ENCODE peak calls at places on chromosomes 6 and 20, in five cellular contexts. One of them, this sample, is unnamed.

GRCh38 chr6:113881473-113881980 is 24.4 kb downstream of the MARCKS start:
- DNase-seq in A549: no peak
- DNase-seq in prostate gland: no peak
- DNase-seq in CD4-positive, CD25-positive, alpha-beta regulatory T cell: no peak
- DNase-seq in cardiac fibroblast: no peak
- DNase-seq in this sample: no peak

GRCh38 chr6:143176090-143177021 is 115.7 kb downstream of the AIG1 start:
- DNase-seq in A549: no peak
- DNase-seq in prostate gland: no peak
- DNase-seq in cardiac fibroblast: peak
- DNase-seq in CD4-positive, CD25-positive, alpha-beta regulatory T cell: no peak
- DNase-seq in this sample: peak

GRCh38 chr20:40470313-40471260 is 218.4 kb downstream of the MAFB start:
- DNase-seq in A549: no peak
- DNase-seq in prostate gland: no peak
- DNase-seq in CD4-positive, CD25-positive, alpha-beta regulatory T cell: no peak
- DNase-seq in cardiac fibroblast: no peak
- DNase-seq in this sample: no peak

GRCh38 chr6:108643184-108643583 is 82.5 kb downstream of the FOXO3 start:
- DNase-seq in prostate gland: no peak
- DNase-seq in A549: no peak
- DNase-seq in CD4-positive, CD25-positive, alpha-beta regulatory T cell: no peak
- DNase-seq in cardiac fibroblast: no peak
- DNase-seq in this sample: no peak

GRCh38 chr20:50621068-50621467 is 70.3 kb downstream of the RIPOR3 start:
- DNase-seq in prostate gland: no peak
- DNase-seq in cardiac fibroblast: no peak
- DNase-seq in CD4-positive, CD25-positive, alpha-beta regulatory T cell: no peak
- DNase-seq in A549: no peak
- DNase-seq in this sample: no peak

GRCh38 chr6:13512900-13513299 is 25.5 kb upstream of the GFOD1 start:
- DNase-seq in cardiac fibroblast: no peak
- DNase-seq in A549: no peak
- DNase-seq in prostate gland: no peak
- DNase-seq in CD4-positive, CD25-positive, alpha-beta regulatory T cell: no peak
- DNase-seq in this sample: no peak

GRCh38 chr6:98871057-98871456 is 36.7 kb downstream of the POU3F2 start:
- DNase-seq in CD4-positive, CD25-positive, alpha-beta regulatory T cell: no peak
- DNase-seq in cardiac fibroblast: peak
- DNase-seq in A549: no peak
- DNase-seq in prostate gland: peak
- DNase-seq in this sample: no peak

GRCh38 chr6:38631186-38631783 is 8.4 kb downstream of the BTBD9 start:
- DNase-seq in prostate gland: no peak
- DNase-seq in cardiac fibroblast: no peak
- DNase-seq in CD4-positive, CD25-positive, alpha-beta regulatory T cell: no peak
- DNase-seq in A549: no peak
- DNase-seq in this sample: no peak

GRCh38 chr6:36848658-36849441 is 9.6 kb upstream of the CPNE5 start:
- DNase-seq in A549: no peak
- DNase-seq in CD4-positive, CD25-positive, alpha-beta regulatory T cell: no peak
- DNase-seq in prostate gland: peak
- DNase-seq in cardiac fibroblast: peak
- DNase-seq in this sample: no peak

GRCh38 chr6:20789162-20789561 is 254.9 kb downstream of the CDKAL1 start:
- DNase-seq in A549: peak
- DNase-seq in cardiac fibroblast: peak
- DNase-seq in CD4-positive, CD25-positive, alpha-beta regulatory T cell: no peak
- DNase-seq in prostate gland: no peak
- DNase-seq in this sample: no peak

GRCh38 chr6:89411019-89411268 is 1.1 kb downstream of the RRAGD start:
- DNase-seq in A549: no peak
- DNase-seq in cardiac fibroblast: no peak
- DNase-seq in CD4-positive, CD25-positive, alpha-beta regulatory T cell: no peak
- DNase-seq in prostate gland: peak
- DNase-seq in this sample: no peak

GRCh38 chr6:34239893-34240292 is 3.2 kb downstream of the HMGA1 start:
- DNase-seq in CD4-positive, CD25-positive, alpha-beta regulatory T cell: no peak
- DNase-seq in cardiac fibroblast: no peak
- DNase-seq in prostate gland: no peak
- DNase-seq in A549: no peak
- DNase-seq in this sample: no peak

GRCh38 chr6:46954819-46955520 is 33.2 kb upstream of the ADGRF5 start:
- DNase-seq in CD4-positive, CD25-positive, alpha-beta regulatory T cell: no peak
- DNase-seq in cardiac fibroblast: peak
- DNase-seq in prostate gland: no peak
- DNase-seq in A549: no peak
- DNase-seq in this sample: no peak

GRCh38 chr6:46949662-46950280 is 28.0 kb upstream of the ADGRF5 start:
- DNase-seq in prostate gland: no peak
- DNase-seq in CD4-positive, CD25-positive, alpha-beta regulatory T cell: no peak
- DNase-seq in A549: peak
- DNase-seq in cardiac fibroblast: peak
- DNase-seq in this sample: no peak

GRCh38 chr6:46948699-46949098 is 27.0 kb upstream of the ADGRF5 start:
- DNase-seq in cardiac fibroblast: peak
- DNase-seq in prostate gland: no peak
- DNase-seq in A549: no peak
- DNase-seq in CD4-positive, CD25-positive, alpha-beta regulatory T cell: no peak
- DNase-seq in this sample: no peak

GRCh38 chr6:46956409-46956808 is 34.7 kb upstream of the ADGRF5 start:
- DNase-seq in CD4-positive, CD25-positive, alpha-beta regulatory T cell: no peak
- DNase-seq in A549: no peak
- DNase-seq in prostate gland: no peak
- DNase-seq in cardiac fibroblast: no peak
- DNase-seq in this sample: no peak

DNA sequence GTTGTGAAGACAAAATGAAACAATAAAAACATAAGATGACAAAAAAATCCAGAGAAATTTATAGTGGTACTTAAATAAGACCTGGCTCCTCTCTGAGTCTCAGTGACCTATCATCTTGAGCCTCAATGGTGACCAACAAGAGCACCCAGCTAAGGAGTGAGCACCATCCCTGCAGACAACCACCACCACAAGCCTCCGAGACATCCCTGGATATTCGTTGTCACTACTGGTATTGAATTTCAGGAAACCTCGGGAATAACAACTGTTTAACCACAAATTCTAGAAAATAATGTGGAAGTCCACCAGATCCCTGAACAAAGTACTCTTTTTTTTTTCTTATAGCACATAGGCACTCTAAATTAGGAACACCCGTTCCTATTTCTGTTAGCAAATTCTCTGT is 32.2 kb upstream of the ADGRF5 start:
- DNase-seq in CD4-positive, CD25-positive, alpha-beta regulatory T cell: no peak
- DNase-seq in A549: no peak
- DNase-seq in cardiac fibroblast: no peak
- DNase-seq in prostate gland: no peak
- DNase-seq in this sample: no peak
- H3K4me3 ChIP-seq in CD4-positive, CD25-positive, alpha-beta regulatory T cell: no peak
- H3K4me3 ChIP-seq in A549: no peak
- H3K4me3 ChIP-seq in cardiac fibroblast: no peak
- H3K4me3 ChIP-seq in prostate gland: no peak
- H3K4me3 ChIP-seq in this sample: no peak

GRCh38 chr6:10659697-10660348 is 34.6 kb downstream of the C6orf52 start:
- DNase-seq in CD4-positive, CD25-positive, alpha-beta regulatory T cell: no peak
- DNase-seq in prostate gland: no peak
- DNase-seq in A549: no peak
- DNase-seq in cardiac fibroblast: no peak
- DNase-seq in this sample: no peak
- H3K4me3 ChIP-seq in CD4-positive, CD25-positive, alpha-beta regulatory T cell: no peak
- H3K4me3 ChIP-seq in prostate gland: peak
- H3K4me3 ChIP-seq in A549: no peak
- H3K4me3 ChIP-seq in cardiac fibroblast: peak
- H3K4me3 ChIP-seq in this sample: no peak

DNA sequence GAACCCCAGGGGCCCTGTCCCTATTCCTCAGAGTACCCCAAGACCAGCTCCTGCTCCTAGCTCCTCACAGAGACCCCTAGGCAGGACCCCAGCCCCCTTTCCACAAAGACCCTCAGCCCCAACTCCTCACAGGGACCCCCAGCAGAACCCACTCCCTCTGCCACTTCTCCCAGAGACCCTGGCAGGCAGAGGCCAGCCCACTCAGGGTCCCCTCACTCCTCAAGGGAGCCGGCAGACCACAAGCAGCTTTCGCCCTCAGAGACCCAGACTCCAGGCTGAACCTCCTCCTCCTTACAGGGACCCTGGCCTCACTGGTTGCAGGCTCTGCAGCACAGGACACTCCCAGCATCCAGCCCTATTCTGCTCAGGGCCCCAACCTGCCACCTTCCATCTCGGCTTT is 575 bp downstream of the SLC44A4 start:
- DNase-seq in CD4-positive, CD25-positive, alpha-beta regulatory T cell: no peak
- DNase-seq in prostate gland: no peak
- DNase-seq in A549: no peak
- DNase-seq in cardiac fibroblast: no peak
- DNase-seq in this sample: no peak
- H3K4me3 ChIP-seq in CD4-positive, CD25-positive, alpha-beta regulatory T cell: no peak
- H3K4me3 ChIP-seq in prostate gland: peak
- H3K4me3 ChIP-seq in A549: no peak
- H3K4me3 ChIP-seq in cardiac fibroblast: no peak
- H3K4me3 ChIP-seq in this sample: no peak

GRCh38 chr20:11675920-11676617 is 241.6 kb upstream of the BTBD3 start:
- DNase-seq in CD4-positive, CD25-positive, alpha-beta regulatory T cell: no peak
- DNase-seq in prostate gland: no peak
- DNase-seq in cardiac fibroblast: peak
- DNase-seq in A549: no peak
- DNase-seq in this sample: no peak
- H3K4me3 ChIP-seq in CD4-positive, CD25-positive, alpha-beta regulatory T cell: no peak
- H3K4me3 ChIP-seq in prostate gland: no peak
- H3K4me3 ChIP-seq in cardiac fibroblast: no peak
- H3K4me3 ChIP-seq in A549: no peak
- H3K4me3 ChIP-seq in this sample: no peak

GRCh38 chr6:69816569-69816968 is 19.8 kb upstream of the LMBRD1 start:
- DNase-seq in A549: no peak
- DNase-seq in prostate gland: no peak
- DNase-seq in cardiac fibroblast: no peak
- DNase-seq in CD4-positive, CD25-positive, alpha-beta regulatory T cell: peak
- DNase-seq in this sample: peak
- H3K4me3 ChIP-seq in A549: no peak
- H3K4me3 ChIP-seq in prostate gland: no peak
- H3K4me3 ChIP-seq in cardiac fibroblast: no peak
- H3K4me3 ChIP-seq in CD4-positive, CD25-positive, alpha-beta regulatory T cell: peak
- H3K4me3 ChIP-seq in this sample: no peak

GRCh38 chr20:62624325-62624690 is 18.0 kb upstream of the SLCO4A1 start:
- DNase-seq in cardiac fibroblast: no peak
- DNase-seq in A549: no peak
- DNase-seq in prostate gland: no peak
- DNase-seq in CD4-positive, CD25-positive, alpha-beta regulatory T cell: no peak
- DNase-seq in this sample: no peak
- H3K4me3 ChIP-seq in cardiac fibroblast: no peak
- H3K4me3 ChIP-seq in A549: no peak
- H3K4me3 ChIP-seq in prostate gland: no peak
- H3K4me3 ChIP-seq in CD4-positive, CD25-positive, alpha-beta regulatory T cell: no peak
- H3K4me3 ChIP-seq in this sample: peak

This sample was measured in Jurkat, Clone E6-1.